ENCODE peak calls at places on chromosomes 16 and 17, in four cellular contexts. I, H, R and U are unnamed samples.

GRCh38 chr16:65524997-65525396 is 403.1 kb upstream of the CDH11 start:
- DNase-seq in I (no peak), H (no peak), R (no peak), U (no peak)

GRCh38 chr17:79011451-79012147 is 2.0 kb upstream of the CANT1 start:
- DNase-seq in I (no peak), H (no peak), R (no peak), U (no peak)

GRCh38 chr17:57868007-57868774 is 18.3 kb upstream of the MRPS23 start:
- DNase-seq in I (peak; percentile 98), H (peak; percentile 59), R (peak; percentile 47), U (peak; percentile 86)

GRCh38 chr16:56874800-56875199 is 9.8 kb downstream of the SLC12A3 start:
- DNase-seq in I (no peak), H (no peak), R (no peak), U (no peak)

GRCh38 chr16:56192644-56192960 is 1.3 kb downstream of the GNAO1 start:
- DNase-seq in I (no peak), H (no peak), R (no peak), U (no peak)

GRCh38 chr17:61368832-61369468 is 30.7 kb upstream of the TBX2 start:
- DNase-seq in I (no peak), H (no peak), R (no peak), U (no peak)

GRCh38 chr17:34255381-34255732 is 272 bp downstream of the CCL2 start:
- DNase-seq in I (no peak), H (no peak), R (no peak), U (no peak)

GRCh38 chr17:79777166-79777843 is 643 bp upstream of the CBX2 start:
- DNase-seq in I (peak; percentile 39), H (peak; percentile 88), R (no peak), U (peak; percentile 48)

GRCh38 chr17:44438634-44439033 is 49.2 kb upstream of the ITGA2B start:
- DNase-seq in I (no peak), H (no peak), R (no peak), U (no peak)

GRCh38 chr16:56306690-56307533 is 115.6 kb downstream of the GNAO1 start:
- DNase-seq in I (no peak), H (peak; percentile 55), R (no peak), U (no peak)

DNA sequence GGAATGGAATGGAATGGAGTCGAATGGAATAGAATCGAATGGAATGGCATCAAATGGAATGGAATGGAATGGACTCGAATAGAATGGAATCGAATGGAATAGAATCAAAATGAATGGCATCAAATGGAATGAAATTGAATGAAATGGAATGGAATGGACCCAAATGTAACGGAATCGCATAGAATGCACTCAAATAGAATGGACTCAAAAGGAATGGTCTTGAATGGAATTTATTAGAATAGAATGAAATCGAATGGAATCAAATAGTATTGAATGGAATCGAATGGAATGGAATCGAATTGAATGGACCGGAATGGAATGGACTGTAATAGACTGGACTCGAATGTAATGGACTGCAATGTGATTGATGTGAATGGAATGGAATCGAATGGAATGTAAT is 501.4 kb upstream of the WSB1 start:
- DNase-seq in I (no peak), H (no peak), R (peak; percentile 41), U (no peak)
- TF ChIP-seq SPI1 in I (no peak), H (no peak), R (no peak), U (no peak)

GRCh38 chr17:28759296-28759865 is 15.6 kb downstream of the TRAF4 start:
- DNase-seq in I (no peak), H (no peak), R (no peak), U (no peak)

GRCh38 chr17:28760987-28761562 is 17.3 kb downstream of the TRAF4 start:
- DNase-seq in I (peak; percentile 90), H (no peak), R (no peak), U (no peak)

GRCh38 chr17:28763137-28763799 is 19.5 kb downstream of the TRAF4 start:
- DNase-seq in I (no peak), H (no peak), R (no peak), U (no peak)

GRCh38 chr17:28758411-28759121 is 14.8 kb downstream of the TRAF4 start:
- DNase-seq in I (no peak), H (no peak), R (no peak), U (no peak)

DNA sequence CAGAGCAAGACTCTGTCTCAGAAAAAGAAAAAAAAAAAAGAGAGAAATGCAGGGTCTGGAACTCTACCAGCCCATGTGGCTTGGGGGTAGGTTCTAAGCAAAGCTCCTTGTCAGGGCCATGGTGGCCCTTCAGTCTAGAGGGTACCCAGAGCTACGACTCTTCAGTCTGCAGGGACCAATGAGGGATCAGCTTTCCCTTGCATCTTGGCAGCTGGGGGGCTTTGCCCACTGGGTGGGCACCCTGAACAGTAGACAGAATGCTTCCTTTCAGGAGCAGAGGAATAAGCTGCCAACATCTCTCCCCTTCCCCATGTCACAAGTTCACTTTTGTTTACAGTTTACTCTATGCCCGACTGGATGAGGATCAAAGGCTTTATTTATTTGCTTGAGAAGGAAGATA is 16.8 kb downstream of the TRAF4 start:
- DNase-seq in I (no peak), H (no peak), R (no peak), U (no peak)
- TF ChIP-seq SPI1 in I (no peak), H (no peak), R (no peak), U (no peak)

DNA sequence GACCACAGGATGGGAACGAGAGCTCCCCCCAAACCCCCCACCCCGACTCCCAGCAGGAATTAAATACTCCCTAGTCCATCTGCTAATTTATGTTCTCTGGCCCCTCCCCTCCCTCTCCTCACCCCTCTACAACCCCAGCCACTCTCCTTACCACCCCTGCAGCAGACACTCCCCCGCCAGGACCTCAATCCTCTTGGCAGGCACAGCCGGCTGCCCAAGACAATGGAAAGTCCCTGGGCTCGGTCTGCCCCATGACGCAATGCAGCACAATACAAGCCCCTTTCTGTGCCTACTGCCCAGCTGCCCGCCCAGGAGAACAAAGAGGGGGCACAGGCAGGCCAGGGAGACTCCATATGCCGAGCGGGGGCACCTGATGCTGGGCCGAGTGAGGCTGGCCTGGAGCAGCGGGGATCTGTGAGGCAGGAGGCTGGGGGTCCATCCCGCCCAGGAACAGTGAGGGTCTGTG is 30.3 kb upstream of the CDC42EP4 start:
- DNase-seq in I (no peak), H (no peak), R (peak; percentile 20), U (no peak)
- TF ChIP-seq SPI1 in I (no peak), H (no peak), R (no peak), U (no peak)

GRCh38 chr16:86343733-86344585 is 166.4 kb upstream of the FOXF1 start:
- DNase-seq in I (no peak), H (no peak), R (no peak), U (no peak)
- TF ChIP-seq SPI1 in I (no peak), H (no peak), R (no peak), U (no peak)